ENCODE peak calls at places on chromosomes 2 and 18, in six cellular contexts. V is A549, B is K562, K is GM23338, W is GM12878, G is HCT116. I is an unnamed sample.

GRCh38 chr2:27708666-27709065 is 45.0 kb downstream of the SLC4A1AP start:
- DNase-seq in V (no peak), B (no peak), K (no peak), W (no peak), G (no peak), I (no peak)

GRCh38 chr2:99380376-99381010 is 43.3 kb downstream of the EIF5B start:
- DNase-seq in V (no peak), B (no peak), K (peak; percentile 29), W (no peak), G (no peak), I (no peak)

GRCh38 chr2:70094171-70094977 is 7.1 kb downstream of the PCBP1 start:
- DNase-seq in V (no peak), B (no peak), K (no peak), W (no peak), G (no peak), I (no peak)

GRCh38 chr2:46006634-46007033 is 290.6 kb upstream of the EPAS1 start:
- DNase-seq in V (peak; percentile 24), B (no peak), K (no peak), W (no peak), G (no peak), I (no peak)

GRCh38 chr2:134818321-134818720 is 20.1 kb upstream of the ACMSD start:
- DNase-seq in V (no peak), B (no peak), K (no peak), W (no peak), G (peak; percentile 82), I (no peak)

GRCh38 chr18:51731070-51731469 is 533.6 kb upstream of the MEX3C start:
- DNase-seq in V (no peak), B (no peak), K (no peak), W (no peak), G (no peak), I (no peak)

GRCh38 chr2:49261021-49261538 is 106.8 kb upstream of the FSHR start:
- DNase-seq in V (no peak), B (no peak), K (no peak), W (no peak), G (no peak), I (no peak)

GRCh38 chr2:168336786-168337388 is 89.5 kb upstream of the STK39 start:
- DNase-seq in V (peak; percentile 55), B (peak; percentile 47), K (peak; percentile 92), W (no peak), G (peak; percentile 87), I (peak; percentile 34)

GRCh38 chr2:168663993-168664392 is 138.4 kb upstream of the NOSTRIN start:
- DNase-seq in V (no peak), B (peak; percentile 74), K (no peak), W (no peak), G (no peak), I (no peak)

GRCh38 chr2:202149155-202149762 is 76.2 kb downstream of the KIAA2012 start:
- DNase-seq in V (no peak), B (no peak), K (peak; percentile 58), W (no peak), G (no peak), I (no peak)

GRCh38 chr2:227386630-227387029 is 1.1 kb downstream of the SCYGR1 start:
- DNase-seq in V (no peak), B (no peak), K (no peak), W (no peak), G (no peak), I (no peak)

GRCh38 chr2:8594731-8595427 is 87.0 kb upstream of the ID2 start:
- DNase-seq in V (no peak), B (no peak), K (no peak), W (no peak), G (no peak), I (no peak)

GRCh38 chr18:35950628-35950982 is 21.9 kb upstream of the RMP24 start:
- DNase-seq in V (no peak), B (no peak), K (no peak), W (no peak), G (no peak), I (no peak)

GRCh38 chr18:28961669-28962228 is 784.8 kb upstream of the CDH2 start:
- DNase-seq in V (peak; percentile 16), B (peak; percentile 9), K (peak; percentile 84), W (no peak), G (peak; percentile 39), I (no peak)

GRCh38 chr2:20514596-20515269 is 67.9 kb downstream of the RHOB start:
- DNase-seq in V (peak; percentile 44), B (no peak), K (peak; percentile 22), W (no peak), G (peak; percentile 64), I (no peak)

GRCh38 chr2:98445708-98446577 is 1.3 kb downstream of the INPP4A start:
- DNase-seq in V (no peak), B (peak; percentile 74), K (no peak), W (no peak), G (no peak), I (peak; percentile 69)

GRCh38 chr2:188330316-188331053 is 38.8 kb downstream of the GULP1 start:
- DNase-seq in V (no peak), B (no peak), K (peak; percentile 64), W (no peak), G (no peak), I (no peak)

GRCh38 chr2:168645696-168646095 is 156.7 kb upstream of the NOSTRIN start:
- DNase-seq in V (no peak), B (no peak), K (no peak), W (no peak), G (no peak), I (no peak)

GRCh38 chr2:181573140-181573736 is 83.7 kb downstream of the CERKL start:
- DNase-seq in V (peak; percentile 40), B (peak; percentile 12), K (peak; percentile 72), W (no peak), G (peak; percentile 54), I (no peak)
- TF ChIP-seq REST in V (no peak), B (no peak), K (no peak), W (no peak), G (no peak), I (no peak)

DNA sequence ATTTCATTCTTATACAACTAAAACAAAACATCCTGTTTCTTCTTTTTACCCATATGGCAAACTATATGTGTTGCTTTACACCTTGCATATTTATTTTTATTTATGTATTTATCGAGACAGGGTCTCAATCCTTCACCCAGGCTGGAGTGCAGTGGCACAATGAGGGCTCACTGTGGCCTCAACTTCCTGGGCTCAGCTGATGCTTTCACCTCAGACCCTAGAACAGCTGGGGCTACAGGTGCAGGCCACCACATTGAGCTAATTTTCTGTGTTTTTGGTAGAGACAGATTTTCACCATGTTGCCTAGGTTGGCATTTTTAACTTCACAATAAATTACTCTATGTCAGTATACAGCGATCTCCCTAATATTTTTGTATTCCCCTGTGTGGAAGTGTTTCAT is 522.0 kb downstream of the MBD2 start:
- DNase-seq in V (no peak), B (no peak), K (no peak), W (no peak), G (no peak), I (no peak)
- TF ChIP-seq REST in V (no peak), B (no peak), K (no peak), W (no peak), G (no peak), I (no peak)

GRCh38 chr18:524496-524895 is 24.0 kb upstream of the COLEC12 start:
- DNase-seq in V (no peak), B (no peak), K (no peak), W (no peak), G (no peak), I (no peak)

GRCh38 chr18:527136-527535 is 26.6 kb upstream of the COLEC12 start:
- DNase-seq in V (no peak), B (no peak), K (no peak), W (no peak), G (no peak), I (no peak)

GRCh38 chr18:525066-525797 is 24.7 kb upstream of the COLEC12 start:
- DNase-seq in V (no peak), B (peak; percentile 20), K (no peak), W (no peak), G (no peak), I (no peak)

GRCh38 chr18:532023-532422 is 31.5 kb upstream of the COLEC12 start:
- DNase-seq in V (no peak), B (no peak), K (no peak), W (no peak), G (no peak), I (no peak)

GRCh38 chr18:526681-527080 is 26.2 kb upstream of the COLEC12 start:
- DNase-seq in V (no peak), B (no peak), K (no peak), W (no peak), G (no peak), I (no peak)
- TF ChIP-seq REST in V (no peak), B (no peak), K (no peak), W (no peak), G (no peak), I (no peak)

GRCh38 chr18:50473896-50474295 is 86.0 kb upstream of the MAPK4 start:
- DNase-seq in V (no peak), B (no peak), K (no peak), W (no peak), G (no peak), I (no peak)

GRCh38 chr18:50469380-50469781 is 90.5 kb upstream of the MAPK4 start:
- DNase-seq in V (no peak), B (no peak), K (no peak), W (no peak), G (no peak), I (no peak)

GRCh38 chr18:50466634-50467033 is 91.8 kb downstream of the SKA1 start:
- DNase-seq in V (no peak), B (no peak), K (no peak), W (no peak), G (no peak), I (no peak)

GRCh38 chr18:50465211-50466153 is 90.6 kb downstream of the SKA1 start:
- DNase-seq in V (no peak), B (no peak), K (no peak), W (no peak), G (no peak), I (peak; percentile 41)

GRCh38 chr18:50468802-50469201 is 91.1 kb upstream of the MAPK4 start:
- DNase-seq in V (no peak), B (no peak), K (no peak), W (no peak), G (no peak), I (no peak)
- TF ChIP-seq REST in V (no peak), B (no peak), K (no peak), W (no peak), G (no peak), I (no peak)

GRCh38 chr2:71102981-71103681 is 26.9 kb downstream of the MCEE start:
- DNase-seq in V (no peak), B (no peak), K (peak; percentile 59), W (no peak), G (no peak), I (no peak)

GRCh38 chr2:71101656-71102055 is 28.4 kb downstream of the MCEE start:
- DNase-seq in V (no peak), B (no peak), K (no peak), W (no peak), G (no peak), I (no peak)

GRCh38 chr2:71100195-71100964 is 29.6 kb downstream of the MCEE start:
- DNase-seq in V (peak; percentile 74), B (peak; percentile 79), K (peak; percentile 75), W (peak; percentile 2), G (peak; percentile 51), I (peak; percentile 63)
- TF ChIP-seq REST in V (no peak), B (no peak), K (no peak), W (no peak), G (no peak), I (no peak)

GRCh38 chr2:217851191-217852020 is 151.4 kb downstream of the TNS1 start:
- DNase-seq in V (no peak), B (no peak), K (no peak), W (no peak), G (no peak), I (no peak)
- TF ChIP-seq REST in V (no peak), B (no peak), K (no peak), W (no peak), G (no peak), I (no peak)